ENCODE peak calls at places on chromosome 21, in seven cellular contexts. P is HuH-7; N is stimulated activated CD4-positive, alpha-beta T cell treated with anti-CD3 and anti-CD28 coated beads, Interleukin-12 subunit alpha, Interleukin-12 subunit beta, amount 100 ng/mL, for 4 hours; C is M059J; G is nephron progenitor cell; K is T47D; S is AG09319. V is an unnamed sample.

GRCh38 chr21:21232320-21232719 is 234.1 kb downstream of the NCAM2 start:
- DNase-seq in P (no peak), N (no peak), C (peak), G (peak), K (peak), S (peak), V (no peak)

GRCh38 chr21:25370311-25370744 is 237.0 kb downstream of the MRPL39 start:
- DNase-seq in P (no peak), N (no peak), C (peak), G (no peak), K (no peak), S (peak), V (no peak)

GRCh38 chr21:28118570-28118969 is 874.1 kb downstream of the LTN1 start:
- DNase-seq in P (no peak), N (no peak), C (no peak), G (no peak), K (no peak), S (no peak), V (no peak)

GRCh38 chr21:46196733-46197132 is 12.5 kb upstream of the SPATC1L start:
- DNase-seq in P (no peak), N (no peak), C (no peak), G (no peak), K (no peak), S (no peak), V (no peak)

GRCh38 chr21:16198546-16198945 is 468.8 kb downstream of the USP25 start:
- DNase-seq in P (no peak), N (no peak), C (no peak), G (no peak), K (no peak), S (no peak), V (no peak)

GRCh38 chr21:44011123-44011773 is 861 bp upstream of the TRAPPC10 start:
- DNase-seq in P (no peak), N (no peak), C (no peak), G (peak), K (no peak), S (no peak), V (no peak)

GRCh38 chr21:20875741-20876140 is 122.5 kb upstream of the NCAM2 start:
- DNase-seq in P (no peak), N (no peak), C (no peak), G (no peak), K (peak), S (no peak), V (no peak)

GRCh38 chr21:17818158-17819113 is 720 bp downstream of the C21orf91 start:
- DNase-seq in P (peak), N (peak), C (peak), G (peak), K (peak), S (no peak), V (no peak)

GRCh38 chr21:31264574-31264973 is 79.5 kb downstream of the TIAM1 start:
- DNase-seq in P (no peak), N (no peak), C (no peak), G (no peak), K (no peak), S (no peak), V (no peak)

GRCh38 chr21:38869196-38869595 is 63.5 kb downstream of the ETS2 start:
- DNase-seq in P (no peak), N (no peak), C (no peak), G (no peak), K (no peak), S (no peak), V (no peak)

GRCh38 chr21:44965251-44966022 is 25.6 kb downstream of the SLX9 start:
- DNase-seq in P (no peak), N (peak), C (peak), G (no peak), K (no peak), S (no peak), V (no peak)